ENCODE peak calls at places on chromosomes 6 and 20, in four cellular contexts. D is fibroblast of lung, A is psoas muscle, V is Peyer's patch. L is an unnamed sample.

GRCh38 chr6:157305676-157306653 is 17.4 kb downstream of the TMEM242 start:
- DNase-seq in D (no peak), A (no peak), V (no peak), L (no peak)

GRCh38 chr20:22723659-22724058 is 139.3 kb upstream of the FOXA2 start:
- DNase-seq in D (no peak), A (no peak), V (no peak), L (no peak)

GRCh38 chr20:24160563-24161355 is 172.2 kb upstream of the GGTLC1 start:
- DNase-seq in D (peak; percentile 65), A (peak; percentile 64), V (no peak), L (peak; percentile 43)

GRCh38 chr6:38776515-38776914 is 61.4 kb downstream of the DNAH8 start:
- DNase-seq in D (no peak), A (no peak), V (no peak), L (peak; percentile 83)

GRCh38 chr20:50303573-50304500 is 113.2 kb downstream of the CEBPB start:
- DNase-seq in D (peak; percentile 93), A (peak; percentile 89), V (peak; percentile 46), L (no peak)

GRCh38 chr6:70210462-70210861 is 92.4 kb downstream of the COL9A1 start:
- DNase-seq in D (peak; percentile 4), A (no peak), V (no peak), L (no peak)

GRCh38 chr6:88119769-88120168 is 46.4 kb downstream of the CNR1 start:
- DNase-seq in D (no peak), A (no peak), V (no peak), L (no peak)

GRCh38 chr6:113820751-113821150 is 36.4 kb upstream of the MARCKS start:
- DNase-seq in D (no peak), A (no peak), V (no peak), L (no peak)

GRCh38 chr6:40922281-40922680 is 116.7 kb downstream of the UNC5CL start:
- DNase-seq in D (peak; percentile 10), A (no peak), V (no peak), L (peak; percentile 42)

GRCh38 chr6:91509039-91509438 is 922.2 kb upstream of the MAP3K7 start:
- DNase-seq in D (no peak), A (no peak), V (no peak), L (no peak)

DNA sequence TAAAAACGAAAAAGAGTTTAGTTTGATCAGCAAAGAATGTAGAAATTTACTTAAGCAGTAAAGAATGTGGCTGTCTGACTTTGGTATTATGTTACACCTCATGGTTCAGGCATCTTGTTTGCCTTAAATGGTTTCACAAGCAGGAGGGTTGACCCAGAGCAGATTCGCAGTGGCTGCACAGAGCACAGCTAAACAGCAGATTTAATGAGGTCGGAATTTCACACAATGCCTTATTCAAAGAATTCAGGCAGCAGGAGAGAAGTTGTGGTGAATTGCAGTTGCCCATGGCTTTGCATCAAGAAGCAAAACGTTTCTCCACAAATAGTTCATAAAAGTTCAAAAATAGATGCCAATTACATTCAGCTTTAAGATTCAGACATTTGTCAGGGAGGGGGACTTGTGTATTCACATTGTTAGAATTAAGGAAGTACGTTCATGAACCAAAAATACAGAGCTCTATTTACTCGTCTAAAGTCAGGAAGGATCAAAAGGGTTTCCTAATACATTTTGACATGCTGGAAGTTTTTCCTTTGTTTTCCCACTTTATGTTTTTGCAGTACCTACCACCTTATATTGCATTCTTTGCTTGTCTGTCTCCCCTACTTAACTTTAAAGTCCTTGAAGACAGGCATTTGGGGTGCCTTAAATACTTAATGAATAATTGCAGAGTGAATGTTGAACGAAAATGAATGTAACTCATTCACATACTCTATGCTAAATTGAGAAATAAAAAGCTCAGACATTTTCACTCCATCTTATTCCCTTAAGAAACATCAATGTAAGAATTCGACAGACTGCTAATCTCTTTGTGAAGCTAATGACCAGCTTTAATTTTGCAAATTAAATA is 1163.6 kb upstream of the CITED2 start:
- DNase-seq in D (peak; percentile 98), A (no peak), V (no peak), L (peak; percentile 72)
- H3K27ac ChIP-seq in D (peak overlapping the region; percentile 71), A (peak overlapping the region; percentile 65), V (no peak overlapping the region), L (peak overlapping the region; percentile 8)

GRCh38 chr6:18391018-18391417 is 3.9 kb downstream of the RNF144B start:
- DNase-seq in D (no peak), A (no peak), V (no peak), L (no peak)

GRCh38 chr6:18389479-18389878 is 2.3 kb downstream of the RNF144B start:
- DNase-seq in D (peak; percentile 53), A (no peak), V (no peak), L (peak; percentile 48)

GRCh38 chr6:18392346-18392877 is 5.3 kb downstream of the RNF144B start:
- DNase-seq in D (no peak), A (no peak), V (no peak), L (no peak)

GRCh38 chr6:18388942-18389341 is 1.8 kb downstream of the RNF144B start:
- DNase-seq in D (peak; percentile 66), A (no peak), V (no peak), L (peak; percentile 77)

DNA sequence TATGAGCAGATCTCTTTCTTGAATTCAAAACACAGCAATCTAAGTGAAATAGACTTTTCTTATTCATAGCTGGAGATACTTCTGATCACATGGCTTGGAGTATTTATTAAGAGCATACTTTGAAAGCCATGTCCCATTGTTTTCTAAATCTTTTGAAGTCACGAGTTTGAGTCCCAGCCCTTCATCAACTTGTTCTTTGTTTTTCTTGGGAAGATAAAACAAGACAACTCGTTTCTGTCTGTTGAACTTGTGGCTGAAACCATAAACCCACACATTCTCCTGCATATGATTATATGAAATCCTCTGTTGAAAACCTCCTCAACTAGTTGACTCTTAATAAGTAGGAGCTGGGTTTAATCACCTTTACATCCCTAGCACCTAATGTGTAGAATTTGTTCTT is 3.3 kb downstream of the RNF144B start:
- DNase-seq in D (no peak), A (no peak), V (no peak), L (peak; percentile 65)
- H3K4me3 ChIP-seq in D (no peak overlapping the region), A (peak overlapping the region; percentile 72), V (no peak overlapping the region), L (peak overlapping the region; percentile 85)

GRCh38 chr6:2862712-2863174 is 21.1 kb upstream of the SERPINB1 start:
- DNase-seq in D (no peak), A (no peak), V (peak; percentile 68), L (no peak)
- H3K4me1 ChIP-seq in D (peaks cover 3% of the 10 kb centered on the region), A (peaks cover 13% of the 10 kb centered on the region), V (peaks cover 15% of the 10 kb centered on the region), L (peaks cover 7% of the 10 kb centered on the region)

DNA sequence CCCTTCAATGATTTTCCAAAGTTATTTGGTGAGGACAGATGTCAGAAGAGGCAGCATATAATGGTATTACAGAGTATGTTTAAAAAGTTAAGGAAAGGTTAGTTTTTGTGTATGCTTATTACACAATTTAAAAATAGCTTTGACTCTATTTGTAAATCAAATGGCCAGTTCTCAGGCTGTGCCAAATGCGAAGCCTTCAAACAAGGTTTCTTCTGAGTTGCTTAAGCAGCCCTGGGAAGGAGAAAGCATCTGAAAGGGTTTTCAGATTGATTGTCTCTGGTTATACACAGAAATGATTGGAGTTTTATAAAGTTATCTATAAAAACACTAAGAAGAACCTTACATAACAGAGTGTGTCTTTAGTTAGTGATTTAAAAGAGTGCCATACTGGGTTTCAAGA is 16.5 kb downstream of the CD109 start:
- DNase-seq in D (peak; percentile 67), A (no peak), V (no peak), L (no peak)
- H3K27ac ChIP-seq in D (no peak overlapping the region), A (no peak overlapping the region), V (peak overlapping the region; percentile 57), L (no peak overlapping the region)

DNA sequence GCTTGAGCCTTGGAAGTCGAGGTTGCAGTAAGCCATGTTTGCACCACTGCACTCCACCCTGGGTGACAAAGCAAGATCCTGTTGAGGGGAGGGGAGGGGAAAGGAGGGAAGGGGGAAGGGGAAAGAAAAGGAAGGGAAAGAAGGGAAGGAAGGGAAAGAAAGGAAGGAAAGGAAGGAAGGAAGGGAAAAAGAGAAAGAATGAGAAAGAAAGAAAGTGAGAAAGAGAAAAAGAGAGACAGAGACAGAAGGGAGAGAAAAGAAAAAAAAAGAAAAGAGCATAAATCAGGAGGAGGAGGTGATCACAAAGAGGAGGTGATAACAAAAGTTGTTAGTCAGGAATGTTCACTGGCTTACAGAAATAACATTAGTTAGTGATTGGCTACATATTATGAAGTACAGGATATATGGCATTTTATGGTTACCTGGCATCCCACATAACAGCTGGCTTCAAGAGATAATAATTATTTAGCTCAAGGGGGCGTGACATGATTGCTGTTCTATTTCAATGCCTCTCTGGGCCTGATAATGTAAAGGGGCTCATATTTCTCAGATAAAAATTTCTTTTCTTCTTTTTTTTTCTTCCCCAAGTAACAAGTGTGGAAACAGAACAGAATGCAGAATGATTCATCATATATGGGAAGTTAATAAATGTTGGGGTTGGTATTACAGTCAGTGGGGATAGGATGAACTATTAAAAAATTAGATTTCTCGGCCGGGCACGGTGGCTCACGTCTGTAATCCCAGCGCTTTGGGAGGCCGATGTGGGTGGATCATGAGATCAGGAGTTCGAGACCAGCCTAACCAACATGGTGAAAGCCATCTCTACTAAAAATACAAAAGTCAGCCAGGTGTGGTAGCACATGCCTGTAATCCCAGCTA is 27.1 kb downstream of the SAMHD1 start:
- DNase-seq in D (no peak), A (no peak), V (no peak), L (no peak)
- H3K4me3 ChIP-seq in D (no peak overlapping the region), A (no peak overlapping the region), V (no peak overlapping the region), L (no peak overlapping the region)

DNA sequence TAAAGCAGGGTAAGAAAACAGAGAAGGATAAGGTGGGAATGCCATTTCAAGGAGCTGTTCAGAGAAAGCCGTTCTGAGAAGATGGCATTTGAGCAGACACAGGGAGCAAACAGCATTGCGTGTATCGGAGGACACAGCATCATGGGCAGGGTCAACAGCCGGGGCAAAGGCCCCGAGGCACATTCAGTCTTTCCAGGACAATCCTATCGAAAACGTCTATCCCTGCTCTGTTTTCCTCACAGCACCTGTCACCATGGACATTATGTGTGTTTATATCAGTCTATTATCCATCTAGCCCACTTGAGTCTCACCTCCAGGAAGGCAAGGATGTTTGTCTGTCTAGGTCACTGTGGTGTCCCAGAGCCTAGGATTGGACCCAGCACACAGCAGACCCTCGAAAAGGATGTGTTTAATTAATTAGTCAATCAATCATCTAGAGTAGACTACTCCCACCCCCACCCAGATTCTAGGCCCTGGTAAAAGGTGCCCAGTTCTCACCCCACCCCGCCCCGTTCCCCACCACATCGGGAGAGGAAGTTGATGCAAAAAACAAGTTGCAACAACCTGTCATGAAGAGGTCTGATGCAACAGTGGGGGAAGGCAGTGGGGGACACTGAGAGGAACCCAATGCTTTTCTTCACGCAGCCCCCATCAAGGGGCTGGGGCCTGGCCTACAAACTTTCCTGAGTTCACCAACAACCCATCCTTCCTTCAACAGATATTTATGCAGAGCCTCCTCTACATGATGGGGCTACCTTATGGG is 66.6 kb downstream of the PREX1 start:
- DNase-seq in D (no peak), A (no peak), V (peak; percentile 88), L (no peak)
- H3K4me1 ChIP-seq in D (no peaks in the 10 kb centered on the region), A (no peaks in the 10 kb centered on the region), V (peaks cover 28% of the 10 kb centered on the region), L (no peaks in the 10 kb centered on the region)

GRCh38 chr6:134721095-134721400 is 228.9 kb downstream of the ALDH8A1 start:
- DNase-seq in D (no peak), A (no peak), V (no peak), L (no peak)
- H3K27ac ChIP-seq in D (no peak overlapping the region), A (no peak overlapping the region), V (no peak overlapping the region), L (no peak overlapping the region)

GRCh38 chr6:28803337-28803709 is 120.5 kb downstream of the TRIM27 start:
- DNase-seq in D (no peak), A (no peak), V (no peak), L (no peak)
- H3K4me3 ChIP-seq in D (peak overlapping the region; percentile 8), A (no peak overlapping the region), V (no peak overlapping the region), L (peak overlapping the region; percentile 25)